ENCODE peak calls at places on chromosomes 13 and 19, in four cellular contexts. D, S, O and P are unnamed samples.

GRCh38 chr13:42110410-42111155 is 62.1 kb downstream of the DGKH start:
- DNase-seq in S (peak), D (peak), O (peak), P (peak)

GRCh38 chr19:2982983-2983350 is 5.6 kb downstream of the TLE6 start:
- DNase-seq in O (no peak), D (peak), S (peak), P (peak)

GRCh38 chr19:53088091-53088490 is 15.1 kb downstream of the ZNF160 start:
- DNase-seq in O (no peak), S (no peak), D (no peak), P (no peak)

GRCh38 chr19:54029930-54030490 is 33.7 kb downstream of the VSTM1 start:
- DNase-seq in D (peak), S (peak), O (peak), P (peak)

GRCh38 chr13:28601581-28601980 is 57.3 kb upstream of the POMP start:
- DNase-seq in O (no peak), S (no peak), D (no peak), P (no peak)

GRCh38 chr13:113879506-113880360 is 15.9 kb upstream of the GAS6 start:
- DNase-seq in O (no peak), S (no peak), D (no peak), P (no peak)

GRCh38 chr19:48390188-48391099 is 907 bp downstream of the KDELR1 start:
- DNase-seq in D (no peak), S (peak), O (peak), P (no peak)

GRCh38 chr13:102825921-102826706 is 19.7 kb upstream of the ERCC5 start:
- DNase-seq in D (no peak), O (no peak), S (peak), P (no peak)

GRCh38 chr13:98507060-98507797 is 69.7 kb downstream of the STK24 start:
- DNase-seq in S (peak), O (no peak), D (peak), P (peak)

GRCh38 chr13:110113284-110113764 is 193.6 kb downstream of the COL4A1 start:
- DNase-seq in S (peak), O (no peak), D (no peak), P (no peak)

GRCh38 chr13:37769078-37769477 is 100.5 kb downstream of the TRPC4 start:
- DNase-seq in O (no peak), D (no peak), S (no peak), P (no peak)

GRCh38 chr19:39182174-39182505 is 14.6 kb upstream of the NCCRP1 start:
- DNase-seq in O (no peak), S (no peak), D (no peak), P (no peak)

GRCh38 chr19:49718511-49718910 is 27.6 kb downstream of the CPT1C start:
- DNase-seq in S (no peak), D (no peak), O (no peak), P (no peak)

GRCh38 chr13:83589816-83590215 is 292.5 kb downstream of the SLITRK1 start:
- DNase-seq in O (no peak), D (no peak), S (no peak), P (no peak)

GRCh38 chr19:39223703-39224279 is 19.7 kb upstream of the SYCN start:
- DNase-seq in O (peak), D (no peak), S (peak), P (no peak)

GRCh38 chr13:25686831-25687495 is 315.2 kb downstream of the ATP8A2 start:
- DNase-seq in O (no peak), D (peak), S (no peak), P (no peak)

GRCh38 chr19:39448271-39448670 is 2.9 kb downstream of the SUPT5H start:
- DNase-seq in D (no peak), O (peak), S (peak), P (no peak)

GRCh38 chr13:99981115-99982020 is at the start of gene ZIC2:
- DNase-seq in D (peak), O (no peak), S (no peak), P (peak)

GRCh38 chr19:18251587-18252369 is 22.5 kb downstream of the IQCN start:
- DNase-seq in D (peak), O (peak), S (peak), P (peak)

GRCh38 chr19:18312021-18312534 is 10.8 kb downstream of the LSM4 start:
- DNase-seq in D (no peak), O (no peak), S (peak), P (no peak)

GRCh38 chr13:98293103-98293502 is 116.0 kb upstream of the RNF113B start:
- DNase-seq in S (no peak), D (peak), O (no peak), P (no peak)